ENCODE peak calls at places on chromosomes 16 and 17, in seven cellular contexts. X is A549; A is HL-60; T is heart right ventricle; C is choroid plexus epithelial cell; K is breast epithelium; D is CD4-positive, alpha-beta T cell. B is an unnamed sample.

GRCh38 chr17:82385559-82386255 is 14.1 kb downstream of the UTS2R start:
- DNase-seq in X (no peak), A (no peak), T (no peak), C (no peak), K (no peak), D (no peak), B (no peak)

GRCh38 chr16:75996491-75996890 is 270.2 kb upstream of the CPHXL start:
- DNase-seq in X (no peak), A (no peak), T (no peak), C (no peak), K (no peak), D (no peak), B (no peak)

GRCh38 chr16:17346774-17347569 is 123.8 kb downstream of the XYLT1 start:
- DNase-seq in X (no peak), A (no peak), T (no peak), C (no peak), K (no peak), D (no peak), B (no peak)

GRCh38 chr17:16462070-16462864 is 29.7 kb downstream of the LRRC75A start:
- DNase-seq in X (no peak), A (no peak), T (no peak), C (no peak), K (no peak), D (no peak), B (no peak)

GRCh38 chr17:77869665-77870132 is 88.8 kb upstream of the TNRC6C start:
- DNase-seq in X (no peak), A (peak), T (no peak), C (no peak), K (no peak), D (no peak), B (no peak)

GRCh38 chr17:40122944-40123810 is 1.4 kb downstream of the MSL1 start:
- DNase-seq in X (peak), A (no peak), T (peak), C (peak), K (no peak), D (peak), B (peak)

GRCh38 chr16:16021988-16022682 is 72.7 kb downstream of the ABCC1 start:
- DNase-seq in X (peak), A (no peak), T (peak), C (peak), K (peak), D (no peak), B (peak)

GRCh38 chr16:86844691-86845090 is 266.3 kb downstream of the FOXL1 start:
- DNase-seq in X (no peak), A (no peak), T (no peak), C (no peak), K (peak), D (no peak), B (no peak)

GRCh38 chr17:61904094-61904710 is 23.6 kb downstream of the INTS2 start:
- DNase-seq in X (no peak), A (no peak), T (no peak), C (no peak), K (no peak), D (peak), B (no peak)

GRCh38 chr17:82917656-82918345 is 78.0 kb upstream of the ZNF750 start:
- DNase-seq in X (no peak), A (no peak), T (no peak), C (peak), K (no peak), D (peak), B (no peak)

GRCh38 chr17:74212262-74212912 is 984 bp upstream of the TTYH2 start:
- DNase-seq in X (no peak), A (no peak), T (no peak), C (no peak), K (no peak), D (no peak), B (no peak)

GRCh38 chr17:2924211-2924610 is 128.0 kb downstream of the RAP1GAP2 start:
- DNase-seq in X (no peak), A (no peak), T (no peak), C (peak), K (no peak), D (no peak), B (no peak)

GRCh38 chr17:77352996-77353395 is 212.2 kb downstream of the SEC14L1 start:
- DNase-seq in X (no peak), A (no peak), T (no peak), C (no peak), K (no peak), D (no peak), B (peak)

GRCh38 chr16:6777624-6778023 is 555.0 kb upstream of the RBFOX1 start:
- DNase-seq in X (no peak), A (no peak), T (no peak), C (no peak), K (no peak), D (no peak), B (no peak)

GRCh38 chr16:54633943-54634362 is 296.7 kb upstream of the IRX5 start:
- DNase-seq in X (peak), A (no peak), T (peak), C (peak), K (no peak), D (no peak), B (no peak)

GRCh38 chr16:2816751-2817495 is at the start of gene PRSS21:
- DNase-seq in X (no peak), A (no peak), T (no peak), C (no peak), K (no peak), D (no peak), B (no peak)

GRCh38 chr17:76529643-76530488 is 7.6 kb downstream of the CYGB start:
- DNase-seq in X (no peak), A (no peak), T (peak), C (peak), K (peak), D (no peak), B (peak)

GRCh38 chr16:23771027-23771426 is 16.2 kb downstream of the CHP2 start:
- DNase-seq in X (no peak), A (no peak), T (no peak), C (no peak), K (no peak), D (no peak), B (peak)

GRCh38 chr17:61843435-61843834 is 19.9 kb downstream of the BRIP1 start:
- DNase-seq in X (no peak), A (no peak), T (no peak), C (no peak), K (no peak), D (no peak), B (no peak)

GRCh38 chr16:31700200-31700529 is 172.5 kb downstream of the AHSP start:
- DNase-seq in X (no peak), A (no peak), T (no peak), C (peak), K (no peak), D (no peak), B (peak)

GRCh38 chr16:17567455-17567854 is 96.7 kb upstream of the XYLT1 start:
- DNase-seq in X (no peak), A (no peak), T (no peak), C (no peak), K (no peak), D (no peak), B (no peak)

GRCh38 chr17:8476741-8477140 is 41.1 kb downstream of the NDEL1 start:
- DNase-seq in X (no peak), A (no peak), T (no peak), C (no peak), K (no peak), D (no peak), B (no peak)

GRCh38 chr17:82338858-82339633 is 5.5 kb upstream of the SECTM1 start:
- DNase-seq in X (peak), A (no peak), T (no peak), C (peak), K (peak), D (no peak), B (no peak)

GRCh38 chr17:35588196-35588920 is 1.2 kb downstream of the AP2B1 start:
- DNase-seq in X (peak), A (peak), T (no peak), C (peak), K (no peak), D (no peak), B (no peak)

GRCh38 chr16:727291-727977 is 528 bp downstream of the HAGHL start:
- DNase-seq in X (no peak), A (no peak), T (no peak), C (no peak), K (no peak), D (no peak), B (no peak)

GRCh38 chr16:728131-728889 is 1.4 kb downstream of the HAGHL start:
- DNase-seq in X (peak), A (peak), T (no peak), C (peak), K (peak), D (peak), B (peak)

GRCh38 chr16:726188-726437 is 130 bp downstream of the CCDC78 start:
- DNase-seq in X (no peak), A (no peak), T (no peak), C (no peak), K (no peak), D (no peak), B (no peak)

GRCh38 chr16:725463-726187 is 618 bp downstream of the CCDC78 start:
- DNase-seq in X (no peak), A (no peak), T (no peak), C (no peak), K (no peak), D (no peak), B (no peak)

GRCh38 chr16:726438-727290 is at the start of the genes CCDC78 and HAGHL:
- DNase-seq in X (no peak), A (peak), T (peak), C (peak), K (no peak), D (peak), B (no peak)
- TF ChIP-seq CTCF in X (no peak), A (no peak), T (no peak), C (no peak), K (no peak), D (no peak), B (no peak)

GRCh38 chr16:1785846-1786170 is 3.0 kb downstream of the NUBP2 start:
- DNase-seq in X (no peak), A (no peak), T (no peak), C (no peak), K (no peak), D (no peak), B (no peak)
- TF ChIP-seq CTCF in X (no peak), A (no peak), T (no peak), C (no peak), K (no peak), D (no peak), B (no peak)

GRCh38 chr16:66658143-66658859 is 38.2 kb downstream of the CMTM4 start:
- DNase-seq in X (no peak), A (no peak), T (no peak), C (no peak), K (no peak), D (no peak), B (no peak)
- TF ChIP-seq CTCF in X (no peak), A (no peak), T (no peak), C (no peak), K (no peak), D (no peak), B (no peak)

GRCh38 chr16:89133457-89134127 is 38.0 kb upstream of the CDH15 start:
- DNase-seq in X (no peak), A (no peak), T (no peak), C (no peak), K (no peak), D (no peak), B (no peak)

GRCh38 chr16:89130448-89130847 is 36.8 kb downstream of the ACSF3 start:
- DNase-seq in X (no peak), A (no peak), T (no peak), C (no peak), K (no peak), D (no peak), B (no peak)

GRCh38 chr16:89131783-89132182 is 38.1 kb downstream of the ACSF3 start:
- DNase-seq in X (no peak), A (no peak), T (no peak), C (no peak), K (no peak), D (no peak), B (no peak)

GRCh38 chr16:89134269-89134668 is 37.3 kb upstream of the CDH15 start:
- DNase-seq in X (no peak), A (no peak), T (no peak), C (no peak), K (no peak), D (no peak), B (no peak)

DNA sequence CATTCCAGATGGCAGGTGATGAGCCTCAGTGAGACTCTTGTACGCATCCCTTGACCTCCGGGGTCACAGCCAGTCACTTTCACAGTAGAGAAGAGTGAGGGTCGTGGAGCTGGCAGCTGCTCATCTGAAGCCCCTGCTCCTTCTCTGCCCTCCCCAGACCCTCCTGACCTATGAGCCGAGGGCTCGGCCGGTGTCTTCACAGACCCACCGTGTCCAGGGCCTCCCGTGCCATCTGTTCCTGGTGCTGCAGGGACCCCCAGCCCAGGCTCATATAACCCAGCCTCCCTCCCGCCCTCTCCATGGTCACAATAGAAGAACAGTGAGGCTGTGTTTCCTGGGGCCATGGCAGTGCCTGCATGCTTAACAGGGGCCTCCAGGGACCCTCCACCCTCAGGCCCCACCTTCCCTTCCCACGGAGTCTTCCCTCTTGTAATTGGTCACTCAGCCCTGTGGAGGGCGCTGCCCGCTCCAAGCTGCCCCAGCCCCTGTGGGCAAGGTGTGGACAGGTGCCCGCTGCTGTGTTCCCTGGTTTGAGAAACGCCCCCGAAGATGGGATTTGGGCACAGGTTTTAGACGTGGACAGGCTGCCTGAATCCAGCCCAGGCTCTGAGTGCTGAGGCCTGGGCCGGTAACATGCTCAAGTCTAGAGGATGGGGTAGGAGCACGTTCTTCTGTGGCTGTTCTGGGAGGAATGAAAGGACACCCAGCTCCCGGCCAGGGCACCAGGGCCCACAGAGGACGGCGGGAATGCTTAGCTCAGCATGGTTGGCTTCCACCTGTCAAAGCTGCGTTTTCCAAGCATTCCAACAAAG is 38.7 kb downstream of the ACSF3 start:
- DNase-seq in X (no peak), A (no peak), T (no peak), C (no peak), K (no peak), D (no peak), B (no peak)
- TF ChIP-seq CTCF in X (no peak), A (no peak), T (no peak), C (no peak), K (no peak), D (no peak), B (no peak)

DNA sequence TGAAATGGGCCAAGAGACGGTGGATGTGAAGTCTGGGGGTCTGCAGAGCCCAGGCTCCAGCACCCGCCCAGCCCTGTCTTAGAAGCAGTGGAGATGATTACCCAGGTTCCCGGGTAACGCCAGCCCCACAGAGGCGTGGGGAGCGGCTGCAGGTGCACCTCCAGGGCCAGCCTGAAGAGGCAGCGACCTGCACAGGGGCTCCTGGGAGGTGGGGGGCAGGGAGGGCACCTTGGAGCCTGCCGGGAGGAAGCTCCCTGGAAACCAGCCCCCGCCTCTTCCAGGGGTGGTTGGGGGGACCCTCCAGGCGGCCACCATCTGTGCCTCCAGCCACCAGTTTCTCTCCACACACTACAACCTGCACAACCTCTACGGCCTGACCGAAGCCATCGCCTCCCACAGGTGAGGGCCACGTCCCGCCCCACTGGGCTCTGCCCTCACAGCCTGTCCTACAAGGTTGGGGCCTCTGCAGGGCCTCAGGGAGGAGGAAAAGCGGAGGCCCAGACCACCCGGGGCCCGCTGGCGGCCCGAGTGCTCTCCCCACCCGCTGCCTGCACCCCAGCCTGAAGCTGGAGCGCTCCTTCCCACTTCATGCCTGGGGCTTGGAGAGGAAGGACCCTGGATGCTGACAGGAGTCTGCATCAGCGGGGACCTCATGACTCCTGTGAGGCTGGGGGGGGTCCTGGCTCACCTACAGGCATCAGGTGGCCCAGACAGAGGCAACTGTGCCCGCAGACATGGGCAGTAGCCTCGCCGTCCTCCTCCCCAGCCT is 10.5 kb downstream of the GAA start:
- DNase-seq in X (no peak), A (no peak), T (no peak), C (no peak), K (no peak), D (no peak), B (no peak)
- TF ChIP-seq CTCF in X (no peak), A (no peak), T (no peak), C (no peak), K (no peak), D (no peak), B (no peak)

GRCh38 chr17:37640016-37640415 is 3.2 kb downstream of the DDX52 start:
- DNase-seq in X (no peak), A (no peak), T (no peak), C (no peak), K (no peak), D (no peak), B (no peak)

GRCh38 chr17:37637956-37638355 is 5.3 kb downstream of the DDX52 start:
- DNase-seq in X (no peak), A (no peak), T (no peak), C (no peak), K (no peak), D (no peak), B (no peak)

GRCh38 chr17:37642706-37643105 is 540 bp downstream of the DDX52 start:
- DNase-seq in X (peak), A (no peak), T (no peak), C (peak), K (no peak), D (no peak), B (no peak)

GRCh38 chr17:37643829-37644228 is 583 bp upstream of the DDX52 start:
- DNase-seq in X (peak), A (no peak), T (no peak), C (no peak), K (no peak), D (no peak), B (no peak)

GRCh38 chr17:37643118-37643766 is at the start of gene DDX52:
- DNase-seq in X (peak), A (peak), T (peak), C (peak), K (peak), D (peak), B (peak)
- TF ChIP-seq CTCF in X (no peak), A (no peak), T (peak), C (peak), K (no peak), D (no peak), B (peak)

GRCh38 chr17:44830359-44831269 is 527 bp upstream of the GJC1 start:
- DNase-seq in X (peak), A (no peak), T (no peak), C (peak), K (no peak), D (no peak), B (no peak)

GRCh38 chr17:44829558-44830358 is at the start of gene GJC1:
- DNase-seq in X (peak), A (no peak), T (peak), C (no peak), K (no peak), D (no peak), B (peak)

GRCh38 chr17:44831270-44831770 is 1.2 kb upstream of the GJC1 start:
- DNase-seq in X (no peak), A (no peak), T (no peak), C (no peak), K (no peak), D (no peak), B (no peak)

GRCh38 chr17:44828919-44829557 is 1.0 kb downstream of the GJC1 start:
- DNase-seq in X (peak), A (no peak), T (no peak), C (peak), K (no peak), D (no peak), B (no peak)

GRCh38 chr17:44832821-44833220 is 2.7 kb upstream of the GJC1 start:
- DNase-seq in X (no peak), A (no peak), T (no peak), C (no peak), K (no peak), D (no peak), B (no peak)
- TF ChIP-seq CTCF in X (no peak), A (no peak), T (no peak), C (peak), K (no peak), D (no peak), B (no peak)

GRCh38 chr17:67559381-67559966 is 158.3 kb upstream of the NOL11 start:
- DNase-seq in X (peak), A (no peak), T (no peak), C (no peak), K (no peak), D (no peak), B (peak)
- TF ChIP-seq CTCF in X (peak), A (no peak), T (peak), C (peak), K (no peak), D (no peak), B (no peak)

B was measured in osteocyte.